ENCODE peak calls at places on chromosomes 12 and 14, in seven cellular contexts. D is cerebellar cortex; T is stimulated activated CD8-positive, alpha-beta memory T cell treated with anti-CD3 and anti-CD28 coated beads, Interleukin-7, amount 100 ng/mL, for 24 hours; Q is SW480; N is amniotic stem cell; X is T-cell; A is dorsolateral prefrontal cortex. O is an unnamed sample.

GRCh38 chr14:98947911-98948595 is 323.9 kb downstream of the BCL11B start:
- DNase-seq in D (no peak), T (no peak), Q (no peak), N (no peak), X (no peak), A (no peak), O (no peak)

GRCh38 chr14:71363961-71364360 is 456.7 kb downstream of the PCNX1 start:
- DNase-seq in D (peak), T (no peak), Q (no peak), N (no peak), X (no peak), A (no peak), O (no peak)

GRCh38 chr12:70408004-70408790 is 42.1 kb downstream of the KCNMB4 start:
- DNase-seq in D (peak), T (no peak), Q (no peak), N (no peak), X (no peak), A (peak), O (no peak)

GRCh38 chr12:53955036-53955775 is 503 bp downstream of the HOXC12 start:
- DNase-seq in D (no peak), T (no peak), Q (no peak), N (no peak), X (no peak), A (no peak), O (no peak)

GRCh38 chr14:25132734-25133422 is 82.9 kb upstream of the STXBP6 start:
- DNase-seq in D (peak), T (peak), Q (peak), N (no peak), X (no peak), A (peak), O (no peak)

GRCh38 chr14:105168979-105169507 is 467 bp upstream of the JAG2 start:
- DNase-seq in D (peak), T (no peak), Q (peak), N (no peak), X (no peak), A (no peak), O (peak)

GRCh38 chr12:67394600-67394999 is 125.4 kb downstream of the CAND1 start:
- DNase-seq in D (peak), T (no peak), Q (no peak), N (no peak), X (no peak), A (no peak), O (no peak)

GRCh38 chr14:74907744-74908143 is 15.3 kb downstream of the RPS6KL1 start:
- DNase-seq in D (no peak), T (no peak), Q (no peak), N (no peak), X (no peak), A (no peak), O (no peak)

GRCh38 chr14:72851660-72852059 is 42.2 kb downstream of the DPF3 start:
- DNase-seq in D (no peak), T (no peak), Q (no peak), N (no peak), X (no peak), A (peak), O (no peak)

GRCh38 chr12:124130717-124131670 is 158.0 kb downstream of the ZNF664 start:
- DNase-seq in D (no peak), T (no peak), Q (no peak), N (no peak), X (no peak), A (no peak), O (no peak)

GRCh38 chr14:89085154-89086059 is 261.0 kb downstream of the TTC8 start:
- DNase-seq in D (no peak), T (no peak), Q (no peak), N (no peak), X (no peak), A (no peak), O (no peak)

GRCh38 chr12:80187660-80188090 is 88.3 kb downstream of the OTOGL start:
- DNase-seq in D (peak), T (no peak), Q (peak), N (no peak), X (no peak), A (no peak), O (no peak)

GRCh38 chr12:112148031-112148513 is 22.7 kb downstream of the TRAFD1 start:
- DNase-seq in D (no peak), T (no peak), Q (no peak), N (no peak), X (no peak), A (no peak), O (no peak)

GRCh38 chr14:22088614-22089359 is 415.2 kb upstream of the OR4E1 start:
- DNase-seq in D (no peak), T (no peak), Q (no peak), N (no peak), X (no peak), A (no peak), O (no peak)

GRCh38 chr12:4370265-4370664 is 9.2 kb downstream of the FGF23 start:
- DNase-seq in D (no peak), T (no peak), Q (no peak), N (no peak), X (no peak), A (no peak), O (no peak)

GRCh38 chr14:71266994-71267636 is 359.9 kb downstream of the PCNX1 start:
- DNase-seq in D (no peak), T (no peak), Q (no peak), N (no peak), X (no peak), A (no peak), O (no peak)

GRCh38 chr12:25054076-25054782 is 105.3 kb upstream of the BCAT1 start:
- DNase-seq in D (no peak), T (no peak), Q (peak), N (no peak), X (no peak), A (no peak), O (no peak)

GRCh38 chr14:23183479-23183878 is at the start of gene SLC7A8:
- DNase-seq in D (peak), T (no peak), Q (peak), N (no peak), X (no peak), A (peak), O (peak)

GRCh38 chr12:68619541-68619940 is 8.8 kb downstream of the RAP1B start:
- DNase-seq in D (no peak), T (no peak), Q (no peak), N (no peak), X (no peak), A (no peak), O (no peak)

GRCh38 chr14:99733221-99733550 is 49.1 kb downstream of the CYP46A1 start:
- DNase-seq in D (no peak), T (no peak), Q (no peak), N (no peak), X (no peak), A (no peak), O (no peak)

GRCh38 chr12:10718279-10718821 is 4.8 kb downstream of the YBX3 start:
- DNase-seq in D (peak), T (no peak), Q (peak), N (peak), X (no peak), A (no peak), O (no peak)

GRCh38 chr12:12745576-12746211 is 28.5 kb downstream of the CDKN1B start:
- DNase-seq in D (peak), T (no peak), Q (no peak), N (no peak), X (no peak), A (no peak), O (no peak)

GRCh38 chr12:20260864-20261263 is 107.5 kb upstream of the PDE3A start:
- DNase-seq in D (no peak), T (no peak), Q (no peak), N (no peak), X (no peak), A (no peak), O (no peak)

GRCh38 chr14:58904771-58905170 is 267.0 kb downstream of the DACT1 start:
- DNase-seq in D (no peak), T (no peak), Q (no peak), N (peak), X (no peak), A (no peak), O (no peak)